ENCODE peak calls at places on chromosomes 6 and 20, in four cellular contexts. Y is SK-N-SH, L is stomach, V is tibial nerve. G is an unnamed sample.
A peak's percentile ranks its signal among the peaks of the same experiment; 100 is the strongest.

GRCh38 chr20:10855031-10855430 is 181.2 kb upstream of the JAG1 start:
- DNase-seq in V (no peak), L (no peak), Y (no peak), G (no peak)

GRCh38 chr20:23881371-23881770 is 1.8 kb upstream of the CST5 start:
- DNase-seq in Y (no peak), L (no peak), V (no peak), G (no peak)

GRCh38 chr20:38875170-38875993 is 50.8 kb upstream of the FAM83D start:
- DNase-seq in Y (peak; percentile 74), V (no peak), L (no peak), G (no peak)

GRCh38 chr6:37369321-37370196 is 15.8 kb downstream of the RNF8 start:
- DNase-seq in L (no peak), Y (no peak), V (no peak), G (no peak)

GRCh38 chr6:70586114-70586513 is 19.4 kb downstream of the SDHAF4 start:
- DNase-seq in L (no peak), V (no peak), Y (no peak), G (no peak)

GRCh38 chr6:88815491-88815890 is 147.9 kb downstream of the RNGTT start:
- DNase-seq in Y (no peak), L (no peak), V (no peak), G (no peak)

GRCh38 chr6:52937908-52938307 is 28.4 kb upstream of the GSTA3 start:
- DNase-seq in V (no peak), L (no peak), Y (no peak), G (no peak)

GRCh38 chr20:50537546-50538201 is 27.5 kb downstream of the PTPN1 start:
- DNase-seq in V (no peak), Y (no peak), L (no peak), G (no peak)

GRCh38 chr6:56804996-56805395 is 149.9 kb upstream of the BEND6 start:
- DNase-seq in V (no peak), Y (no peak), L (no peak), G (no peak)

GRCh38 chr6:42260972-42261371 is 43.3 kb upstream of the MRPS10 start:
- DNase-seq in L (no peak), Y (peak; percentile 83), V (no peak), G (peak; percentile 41)

GRCh38 chr20:34322267-34323105 is 19.3 kb upstream of the AHCY start:
- DNase-seq in Y (no peak), L (no peak), V (no peak), G (no peak)

GRCh38 chr6:53962631-53963030 is 148.6 kb upstream of the MLIP start:
- DNase-seq in Y (no peak), V (no peak), L (no peak), G (no peak)

GRCh38 chr6:46324706-46325105 is 153.9 kb upstream of the ENPP5 start:
- DNase-seq in L (no peak), Y (no peak), V (no peak), G (no peak)

GRCh38 chr6:3058957-3059356 is 9.3 kb upstream of the RIPK1 start:
- DNase-seq in L (no peak), Y (no peak), V (no peak), G (no peak)

GRCh38 chr6:3057063-3057462 is 11.2 kb upstream of the RIPK1 start:
- DNase-seq in L (no peak), Y (no peak), V (no peak), G (no peak)

GRCh38 chr6:3052481-3053230 is 15.6 kb upstream of the RIPK1 start:
- DNase-seq in L (no peak), Y (no peak), V (no peak), G (no peak)

GRCh38 chr6:3053231-3053508 is 15.1 kb upstream of the RIPK1 start:
- DNase-seq in L (no peak), Y (no peak), V (no peak), G (no peak)
- H3K27ac ChIP-seq in L (peak overlapping the region; percentile 44), Y (no peak overlapping the region), V (peak overlapping the region; percentile 72), G (no peak overlapping the region)

GRCh38 chr6:85449818-85450577 is at the start of gene NT5E:
- DNase-seq in Y (peak; percentile 90), L (peak; percentile 79), V (peak; percentile 70), G (peak; percentile 83)
- H3K4me1 ChIP-seq in Y (peaks cover 5% of the 10 kb centered on the region), L (peaks cover 35% of the 10 kb centered on the region), V (no peaks in the 10 kb centered on the region), G (peaks cover 9% of the 10 kb centered on the region)

GRCh38 chr20:45890997-45891983 is at the start of the genes CTSA and NEURL2:
- DNase-seq in Y (peak; percentile 99), L (peak; percentile 97), V (peak; percentile 95), G (peak; percentile 97)
- TF ChIP-seq EP300 in Y (no peak), L (no peak), V (peak; percentile 81), G (peak; percentile 81)

GRCh38 chr6:24900917-24901697 is 34.7 kb downstream of the RIPOR2 start:
- DNase-seq in V (no peak), L (no peak), Y (no peak), G (no peak)
- H3K27ac ChIP-seq in V (peak overlapping the region; percentile 67), L (no peak overlapping the region), Y (no peak overlapping the region), G (no peak overlapping the region)

GRCh38 chr6:27873101-27874030 is 38.8 kb downstream of the OR2B2 start:
- DNase-seq in L (peak; percentile 68), V (no peak), Y (peak; percentile 68), G (no peak)
- H3K4me1 ChIP-seq in L (peaks cover 20% of the 10 kb centered on the region), V (no peaks in the 10 kb centered on the region), Y (no peaks in the 10 kb centered on the region), G (peaks cover 3% of the 10 kb centered on the region)

GRCh38 chr6:3324262-3324942 is 65.7 kb downstream of the PSMG4 start:
- DNase-seq in Y (no peak), V (no peak), L (no peak), G (no peak)
- TF ChIP-seq EP300 in Y (no peak), V (peak; percentile 54), L (no peak), G (no peak)

DNA sequence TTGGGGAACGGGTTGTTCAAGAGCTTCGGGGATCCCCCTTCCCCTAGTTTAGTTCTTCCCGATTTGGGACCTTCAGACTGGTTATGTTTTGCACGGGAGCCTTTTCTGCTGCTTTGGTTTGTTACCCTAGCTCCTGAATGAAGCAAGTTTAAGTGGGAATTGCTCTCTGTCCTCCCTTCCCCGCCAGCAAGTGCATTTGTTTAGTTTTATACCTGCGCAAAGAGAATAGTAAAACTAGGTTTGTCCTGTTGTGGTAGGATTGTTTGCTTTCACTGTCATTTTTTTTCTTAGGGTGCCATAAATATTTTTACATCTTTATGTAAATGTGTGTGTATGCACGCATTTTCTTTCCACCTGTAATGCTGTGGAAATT is 657 bp downstream of the SH3BGRL2 start:
- DNase-seq in Y (no peak), V (no peak), L (no peak), G (no peak)
- H3K27ac ChIP-seq in Y (peak overlapping the region; percentile 79), V (peak overlapping the region; percentile 82), L (peak overlapping the region; percentile 89), G (no peak overlapping the region)

GRCh38 chr6:142848156-142848555 is 96.8 kb downstream of the HIVEP2 start:
- DNase-seq in V (no peak), Y (no peak), L (no peak), G (no peak)

GRCh38 chr6:142845624-142846458 is 99.1 kb downstream of the HIVEP2 start:
- DNase-seq in V (peak; percentile 50), Y (peak; percentile 70), L (peak; percentile 84), G (peak; percentile 81)

GRCh38 chr6:142846459-142846831 is 98.5 kb downstream of the HIVEP2 start:
- DNase-seq in V (no peak), L (no peak), Y (no peak), G (no peak)

GRCh38 chr6:142845143-142845571 is 99.8 kb downstream of the HIVEP2 start:
- DNase-seq in Y (no peak), V (no peak), L (no peak), G (no peak)

GRCh38 chr6:142846883-142847287 is 98.1 kb downstream of the HIVEP2 start:
- DNase-seq in Y (no peak), L (no peak), V (no peak), G (no peak)
- H3K4me1 ChIP-seq in Y (peaks cover 56% of the 10 kb centered on the region), L (peaks cover 23% of the 10 kb centered on the region), V (no peaks in the 10 kb centered on the region), G (peaks cover 13% of the 10 kb centered on the region)